ENCODE peak calls at places on chromosomes 16 and 17, in four cellular contexts. O is GM04504, X is stomach, J is K562. U is an unnamed sample.

GRCh38 chr17:74177018-74177450 is 26.4 kb upstream of the RPL38 start:
- DNase-seq in O (no peak), X (no peak), J (no peak), U (no peak)

GRCh38 chr17:64091571-64091970 is 38.4 kb downstream of the ERN1 start:
- DNase-seq in O (no peak), X (no peak), J (no peak), U (no peak)

GRCh38 chr17:30021708-30022317 is 80.4 kb downstream of the EFCAB5 start:
- DNase-seq in O (peak), X (peak), J (peak), U (peak)

GRCh38 chr16:81521141-81521626 is 76.6 kb downstream of the CMIP start:
- DNase-seq in O (no peak), X (peak), J (peak), U (peak)

GRCh38 chr16:85611455-85612190 is 1.5 kb upstream of the GSE1 start:
- DNase-seq in O (peak), X (peak), J (peak), U (peak)

GRCh38 chr16:11152677-11153321 is 103.2 kb downstream of the SOCS1 start:
- DNase-seq in O (no peak), X (no peak), J (no peak), U (no peak)

GRCh38 chr17:42577140-42577531 is 393 bp downstream of the PSMC3IP start:
- DNase-seq in O (no peak), X (no peak), J (no peak), U (no peak)

GRCh38 chr16:68447721-68448359 is 468 bp downstream of the SMPD3 start:
- DNase-seq in O (no peak), X (no peak), J (no peak), U (no peak)

GRCh38 chr17:57481901-57482300 is 225.6 kb downstream of the MSI2 start:
- DNase-seq in O (peak), X (no peak), J (peak), U (no peak)

GRCh38 chr17:59193463-59193862 is 16.4 kb upstream of the SMG8 start:
- DNase-seq in O (no peak), X (no peak), J (no peak), U (no peak)

GRCh38 chr16:22324787-22325597 is 27.8 kb downstream of the POLR3E start:
- DNase-seq in O (no peak), X (no peak), J (no peak), U (no peak)

GRCh38 chr16:79307214-79307613 is 293.3 kb downstream of the MAF start:
- DNase-seq in O (no peak), X (no peak), J (no peak), U (peak)

GRCh38 chr17:55200904-55201608 is 63.7 kb upstream of the HLF start:
- DNase-seq in O (no peak), X (no peak), J (no peak), U (no peak)

GRCh38 chr17:80855968-80856862 is 135.4 kb upstream of the CHMP6 start:
- DNase-seq in O (peak), X (peak), J (peak), U (no peak)

GRCh38 chr17:64028874-64029464 is 8.5 kb upstream of the ICAM2 start:
- DNase-seq in O (peak), X (peak), J (peak), U (peak)

GRCh38 chr17:1398900-1399299 is 1.1 kb downstream of the YWHAE start:
- DNase-seq in O (no peak), X (no peak), J (peak), U (peak)

GRCh38 chr17:73311781-73312641 is at the start of gene CDC42EP4:
- DNase-seq in O (peak), X (peak), J (peak), U (peak)

GRCh38 chr17:7932483-7932891 is 481 bp downstream of the CNTROB start:
- DNase-seq in O (no peak), X (no peak), J (peak), U (peak)

GRCh38 chr16:89909777-89910716 is 8.6 kb upstream of the MC1R start:
- DNase-seq in O (peak), X (peak), J (peak), U (peak)

GRCh38 chr16:68386628-68387027 is 61.7 kb downstream of the SMPD3 start:
- DNase-seq in O (no peak), X (peak), J (no peak), U (peak)

GRCh38 chr16:65757064-65757463 is 609.4 kb upstream of the CDH5 start:
- DNase-seq in O (no peak), X (no peak), J (no peak), U (no peak)

GRCh38 chr16:4947722-4948503 is 10.2 kb upstream of the SEC14L5 start:
- DNase-seq in O (no peak), X (no peak), J (no peak), U (no peak)

GRCh38 chr17:10633738-10634379 is 23.2 kb downstream of the MYH3 start:
- DNase-seq in O (no peak), X (no peak), J (no peak), U (no peak)

GRCh38 chr16:10907757-10908045 is 30.7 kb downstream of the CIITA start:
- DNase-seq in O (no peak), X (no peak), J (no peak), U (no peak)

GRCh38 chr16:88928405-88929375 is 48.3 kb downstream of the CBFA2T3 start:
- DNase-seq in O (no peak), X (peak), J (no peak), U (peak)

U was measured in mucosa of descending colon.